ENCODE peak calls at places on chromosomes 11 and 22, in seven cellular contexts. S is stimulated activated naive CD8-positive, alpha-beta T cell treated with anti-CD3 and anti-CD28 coated beads, Interleukin-15, Interleukin-2, amounts not matched to agents 100 U/mL and 50 U/mL, for 24 hours; G is stomach; E is Right ventricle myocardium superior; O is midbrain; N is A172; H is lower leg skin. D is an unnamed sample.
A peak's percentile ranks its signal among the peaks of the same experiment; 100 is the strongest.

GRCh38 chr11:9201372-9202162 is 63.6 kb downstream of the DENND5A start:
- DNase-seq in S (no peak), G (no peak), E (no peak), O (no peak), N (no peak), H (no peak), D (no peak)

GRCh38 chr22:22943521-22944267 is 56.1 kb downstream of the IGLL5 start:
- DNase-seq in S (peak; percentile 2), G (peak; percentile 21), E (no peak), O (no peak), N (no peak), H (no peak), D (peak; percentile 33)

GRCh38 chr22:50146440-50147228 is 23.9 kb upstream of the PANX2 start:
- DNase-seq in S (no peak), G (peak; percentile 68), E (peak; percentile 75), O (peak; percentile 85), N (no peak), H (no peak), D (peak; percentile 81)

GRCh38 chr11:74735566-74735965 is 4.3 kb upstream of the CHRDL2 start:
- DNase-seq in S (no peak), G (no peak), E (no peak), O (no peak), N (no peak), H (no peak), D (no peak)

GRCh38 chr11:34671946-34672345 is 51.1 kb downstream of the EHF start:
- DNase-seq in S (no peak), G (no peak), E (no peak), O (no peak), N (no peak), H (no peak), D (no peak)

GRCh38 chr22:37248251-37248650 is 4.2 kb upstream of the RAC2 start:
- DNase-seq in S (no peak), G (no peak), E (no peak), O (no peak), N (no peak), H (no peak), D (no peak)

GRCh38 chr11:88375927-88376470 is 38.5 kb upstream of the CTSC start:
- DNase-seq in S (no peak), G (no peak), E (no peak), O (no peak), N (no peak), H (no peak), D (no peak)

GRCh38 chr11:70324354-70325115 is 54.0 kb downstream of the PPFIA1 start:
- DNase-seq in S (no peak), G (no peak), E (no peak), O (no peak), N (no peak), H (no peak), D (no peak)

GRCh38 chr11:2360081-2360642 is 16.9 kb upstream of the CD81 start:
- DNase-seq in S (no peak), G (no peak), E (no peak), O (no peak), N (no peak), H (no peak), D (no peak)

GRCh38 chr11:3807856-3808845 is at the start of gene PGAP2:
- DNase-seq in S (peak; percentile 78), G (peak; percentile 68), E (peak; percentile 84), O (peak; percentile 43), N (peak; percentile 51), H (peak; percentile 46), D (peak; percentile 79)

GRCh38 chr22:24357547-24357946 is 69.9 kb upstream of the ADORA2A start:
- DNase-seq in S (no peak), G (no peak), E (no peak), O (no peak), N (no peak), H (no peak), D (no peak)

GRCh38 chr11:18844753-18845367 is 53.3 kb upstream of the PTPN5 start:
- DNase-seq in S (no peak), G (no peak), E (no peak), O (no peak), N (peak; percentile 26), H (no peak), D (no peak)

GRCh38 chr11:12086271-12087074 is 23.9 kb upstream of the MICAL2 start:
- DNase-seq in S (no peak), G (peak; percentile 57), E (peak; percentile 74), O (no peak), N (peak; percentile 97), H (peak; percentile 75), D (peak; percentile 85)

GRCh38 chr11:92415246-92415645 is 190.6 kb downstream of the FAT3 start:
- DNase-seq in S (no peak), G (no peak), E (no peak), O (no peak), N (no peak), H (no peak), D (no peak)

GRCh38 chr11:61816736-61817455 is at the start of gene FADS1:
- DNase-seq in S (peak; percentile 87), G (peak; percentile 83), E (peak; percentile 94), O (peak; percentile 94), N (peak; percentile 88), H (peak; percentile 63), D (peak; percentile 94)

GRCh38 chr22:20292108-20292507 is 24.0 kb upstream of the RTN4R start:
- DNase-seq in S (no peak), G (no peak), E (no peak), O (no peak), N (no peak), H (no peak), D (no peak)